ENCODE peak calls at places on chromosomes 5 and 9, in seven cellular contexts. Q is lung, J is A549, B is left ventricle myocardium inferior, G is right lobe of liver, R is uterus, I is BJ. W is an unnamed sample.

GRCh38 chr5:172453206-172453985 is 929 bp downstream of the SH3PXD2B start:
- DNase-seq in Q (no peak), J (peak), G (no peak), R (peak), I (peak), B (no peak), W (no peak)

GRCh38 chr5:95899040-95899439 is 62.6 kb downstream of the ELL2 start:
- DNase-seq in J (no peak), R (no peak), G (no peak), I (no peak), B (no peak), Q (no peak), W (no peak)

GRCh38 chr9:121075251-121076036 is 689 bp downstream of the CNTRL start:
- DNase-seq in Q (no peak), R (no peak), I (no peak), J (no peak), B (no peak), G (no peak), W (no peak)

GRCh38 chr5:10671041-10672008 is 89.7 kb downstream of the DAP start:
- DNase-seq in I (no peak), Q (no peak), B (no peak), G (no peak), R (no peak), J (no peak), W (no peak)

GRCh38 chr5:54220230-54221040 is 89.9 kb downstream of the ARL15 start:
- DNase-seq in B (no peak), I (no peak), G (no peak), R (no peak), Q (no peak), J (no peak), W (no peak)

GRCh38 chr9:38181866-38182265 is 112.8 kb upstream of the SHB start:
- DNase-seq in B (no peak), R (no peak), G (no peak), I (no peak), J (no peak), Q (no peak), W (no peak)

GRCh38 chr5:111656580-111656979 is 100.4 kb downstream of the NREP start:
- DNase-seq in G (no peak), J (no peak), R (no peak), B (no peak), I (no peak), Q (no peak), W (no peak)

GRCh38 chr5:10250804-10251276 is 760 bp downstream of the CCT5 start:
- DNase-seq in I (no peak), G (no peak), J (no peak), Q (no peak), R (no peak), B (no peak), W (no peak)

GRCh38 chr5:74325866-74326265 is 314.7 kb downstream of the ENC1 start:
- DNase-seq in Q (no peak), G (no peak), R (no peak), I (no peak), B (no peak), J (no peak), W (no peak)

GRCh38 chr5:80990971-80991370 is 30.8 kb downstream of the RASGRF2 start:
- DNase-seq in I (no peak), G (no peak), R (no peak), B (no peak), Q (no peak), J (no peak), W (no peak)

GRCh38 chr5:58963361-58963760 is 380.5 kb downstream of the RAB3C start:
- DNase-seq in I (no peak), R (no peak), G (no peak), J (peak), B (no peak), Q (no peak), W (no peak)

DNA sequence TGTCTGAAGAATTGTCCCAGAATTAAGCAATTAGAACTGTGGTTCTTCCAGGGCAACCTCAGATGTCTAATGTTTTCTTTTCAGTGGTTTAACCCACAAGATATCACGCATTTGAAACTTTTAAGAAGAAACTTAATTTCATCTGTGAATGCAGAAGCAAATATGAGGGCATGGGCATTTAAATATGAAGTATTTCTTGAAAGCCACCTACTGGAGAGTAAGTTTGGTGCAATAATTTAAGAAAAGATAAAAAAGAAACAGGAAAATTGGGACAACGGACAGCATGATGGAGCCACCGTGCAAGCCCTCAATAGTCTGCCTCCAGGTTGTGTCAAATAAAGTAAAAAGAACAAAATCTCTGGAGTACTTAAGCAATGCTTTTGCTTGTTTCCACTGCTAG is 1.2 kb upstream of the CAPSL start:
- DNase-seq in R (no peak), G (no peak), Q (no peak), I (no peak), J (no peak), B (no peak), W (no peak)
- TF ChIP-seq CTCF in R (no peak), G (peak), Q (no peak), I (peak), J (no peak), B (no peak), W (peak)

GRCh38 chr5:62729662-62730061 is 151.0 kb downstream of the LRRC70 start:
- DNase-seq in R (no peak), Q (no peak), B (no peak), J (no peak), I (no peak), G (no peak), W (no peak)
- TF ChIP-seq CTCF in R (no peak), Q (no peak), B (no peak), J (no peak), I (no peak), G (no peak), W (no peak)

DNA sequence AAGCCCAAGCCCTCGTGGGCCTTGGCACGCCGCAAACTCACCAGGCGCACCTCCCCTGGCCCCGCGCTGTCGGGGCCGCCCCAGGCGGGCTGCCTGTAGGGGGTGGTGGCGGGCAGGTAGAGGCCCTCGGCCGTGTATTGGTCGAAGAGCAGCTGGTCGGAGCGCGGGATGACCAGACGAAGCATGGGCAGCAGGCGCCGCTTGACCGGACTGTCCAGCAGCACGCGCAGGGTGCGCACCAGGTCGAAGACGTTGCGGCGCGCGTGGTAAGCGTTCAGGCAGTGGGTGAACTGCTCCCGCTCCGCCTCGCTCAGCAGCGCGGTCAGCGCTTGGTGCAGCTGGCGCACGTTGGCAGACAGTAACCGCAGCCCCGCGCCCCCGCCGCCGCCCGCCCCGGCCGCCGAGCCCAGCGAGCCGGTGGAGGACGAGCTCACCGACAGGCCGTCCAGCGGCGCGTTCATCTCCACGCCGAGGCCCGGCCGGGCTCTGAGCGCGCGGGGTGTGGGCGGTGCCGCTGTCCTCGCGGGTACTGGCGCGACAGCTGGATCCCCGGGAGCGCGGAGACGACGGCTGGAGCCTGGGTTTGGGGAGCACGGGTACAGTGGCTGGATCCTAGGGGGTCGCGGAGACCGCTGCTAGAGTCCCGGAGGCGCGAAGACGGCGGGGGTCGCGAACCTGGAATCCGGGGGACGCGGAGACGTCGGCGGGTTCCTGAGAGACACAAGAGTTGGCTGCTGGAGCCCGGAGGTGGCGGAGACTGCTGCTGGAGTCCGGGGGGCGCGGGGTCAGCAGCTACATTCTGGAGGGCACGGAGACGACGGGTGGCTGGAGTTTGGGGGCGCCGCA is 709 bp downstream of the WHRN start:
- DNase-seq in R (peak), B (peak), I (no peak), G (peak), Q (peak), J (peak), W (peak)
- TF ChIP-seq CTCF in R (peak), B (no peak), I (peak), G (no peak), Q (no peak), J (peak), W (peak)

DNA sequence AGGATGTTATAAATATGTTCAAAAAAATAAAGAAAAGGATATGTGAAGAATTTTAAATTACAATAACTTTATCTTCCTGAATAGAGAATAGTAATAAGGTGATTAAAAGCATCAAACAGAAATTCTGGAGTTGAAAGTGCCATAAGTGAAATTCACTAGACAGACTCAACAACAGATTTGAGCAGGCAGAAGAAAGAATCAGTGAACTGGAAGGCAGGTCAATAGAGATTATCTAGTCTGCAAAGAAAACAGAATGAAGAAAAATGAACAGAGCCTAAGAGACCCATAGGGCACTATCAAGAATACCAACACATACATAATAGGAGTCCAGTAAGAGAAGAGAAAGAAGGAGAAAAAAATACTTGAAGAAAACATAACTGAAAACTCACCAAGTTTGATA is 162.1 kb downstream of the ROR2 start:
- DNase-seq in I (no peak), B (no peak), G (no peak), R (no peak), J (no peak), Q (no peak), W (no peak)
- TF ChIP-seq CTCF in I (no peak), B (no peak), G (no peak), R (no peak), J (no peak), Q (no peak), W (no peak)

W was measured in chondrocyte.